ENCODE peak calls at places on chromosomes 6 and 20, in eight cellular contexts. One of them, this sample, is unnamed.

GRCh38 chr6:157184202-157185015 is 138.9 kb downstream of the TMEM242 start:
- DNase-seq in B cell: peak
- DNase-seq in HuH-7: peak
- DNase-seq in left ventricle myocardium inferior: peak
- DNase-seq in breast epithelium: peak
- DNase-seq in kidney glomerular epithelial cell: peak
- DNase-seq in hypothalamus: no peak
- DNase-seq in effector CD8-positive, alpha-beta T cell: peak
- DNase-seq in this sample: peak

GRCh38 chr6:24883618-24884017 is 52.1 kb downstream of the RIPOR2 start:
- DNase-seq in B cell: no peak
- DNase-seq in HuH-7: no peak
- DNase-seq in left ventricle myocardium inferior: no peak
- DNase-seq in breast epithelium: no peak
- DNase-seq in kidney glomerular epithelial cell: no peak
- DNase-seq in hypothalamus: no peak
- DNase-seq in effector CD8-positive, alpha-beta T cell: no peak
- DNase-seq in this sample: no peak

GRCh38 chr20:916825-917224 is 691 bp upstream of the ANGPT4 start:
- DNase-seq in B cell: no peak
- DNase-seq in HuH-7: no peak
- DNase-seq in left ventricle myocardium inferior: no peak
- DNase-seq in breast epithelium: no peak
- DNase-seq in kidney glomerular epithelial cell: no peak
- DNase-seq in hypothalamus: no peak
- DNase-seq in effector CD8-positive, alpha-beta T cell: no peak
- DNase-seq in this sample: no peak

GRCh38 chr6:52603000-52603795 is 26.3 kb upstream of the TRAM2 start:
- DNase-seq in B cell: no peak
- DNase-seq in HuH-7: no peak
- DNase-seq in left ventricle myocardium inferior: no peak
- DNase-seq in breast epithelium: no peak
- DNase-seq in kidney glomerular epithelial cell: peak
- DNase-seq in hypothalamus: no peak
- DNase-seq in effector CD8-positive, alpha-beta T cell: no peak
- DNase-seq in this sample: no peak

GRCh38 chr20:13392391-13392790 is 171.3 kb downstream of the ISM1 start:
- DNase-seq in B cell: no peak
- DNase-seq in HuH-7: no peak
- DNase-seq in left ventricle myocardium inferior: no peak
- DNase-seq in breast epithelium: no peak
- DNase-seq in kidney glomerular epithelial cell: no peak
- DNase-seq in hypothalamus: no peak
- DNase-seq in effector CD8-positive, alpha-beta T cell: no peak
- DNase-seq in this sample: no peak

GRCh38 chr20:13494019-13494418 is 144.7 kb downstream of the TASP1 start:
- DNase-seq in B cell: no peak
- DNase-seq in HuH-7: no peak
- DNase-seq in left ventricle myocardium inferior: no peak
- DNase-seq in breast epithelium: no peak
- DNase-seq in kidney glomerular epithelial cell: no peak
- DNase-seq in hypothalamus: no peak
- DNase-seq in effector CD8-positive, alpha-beta T cell: no peak
- DNase-seq in this sample: no peak

GRCh38 chr20:43936805-43937204 is 22.2 kb downstream of the TOX2 start:
- DNase-seq in B cell: no peak
- DNase-seq in HuH-7: no peak
- DNase-seq in left ventricle myocardium inferior: no peak
- DNase-seq in breast epithelium: no peak
- DNase-seq in kidney glomerular epithelial cell: no peak
- DNase-seq in hypothalamus: no peak
- DNase-seq in effector CD8-positive, alpha-beta T cell: no peak
- DNase-seq in this sample: no peak

GRCh38 chr6:106997392-106998257 is 23.1 kb upstream of the CD24 start:
- DNase-seq in B cell: peak
- DNase-seq in HuH-7: peak
- DNase-seq in left ventricle myocardium inferior: no peak
- DNase-seq in breast epithelium: peak
- DNase-seq in kidney glomerular epithelial cell: peak
- DNase-seq in hypothalamus: no peak
- DNase-seq in effector CD8-positive, alpha-beta T cell: peak
- DNase-seq in this sample: peak

GRCh38 chr20:32024683-32025295 is 14.6 kb downstream of the CCM2L start:
- DNase-seq in B cell: no peak
- DNase-seq in HuH-7: no peak
- DNase-seq in left ventricle myocardium inferior: no peak
- DNase-seq in breast epithelium: no peak
- DNase-seq in kidney glomerular epithelial cell: no peak
- DNase-seq in hypothalamus: no peak
- DNase-seq in effector CD8-positive, alpha-beta T cell: no peak
- DNase-seq in this sample: no peak

GRCh38 chr6:1667012-1667804 is 57.5 kb downstream of the FOXC1 start:
- DNase-seq in B cell: no peak
- DNase-seq in HuH-7: no peak
- DNase-seq in left ventricle myocardium inferior: no peak
- DNase-seq in breast epithelium: no peak
- DNase-seq in kidney glomerular epithelial cell: no peak
- DNase-seq in hypothalamus: no peak
- DNase-seq in effector CD8-positive, alpha-beta T cell: no peak
- DNase-seq in this sample: no peak

GRCh38 chr20:59682603-59683002 is 78.3 kb downstream of the PHACTR3 start:
- DNase-seq in B cell: no peak
- DNase-seq in HuH-7: no peak
- DNase-seq in left ventricle myocardium inferior: no peak
- DNase-seq in breast epithelium: no peak
- DNase-seq in kidney glomerular epithelial cell: no peak
- DNase-seq in hypothalamus: no peak
- DNase-seq in effector CD8-positive, alpha-beta T cell: no peak
- DNase-seq in this sample: no peak

GRCh38 chr6:28802417-28803336 is 121.1 kb downstream of the TRIM27 start:
- DNase-seq in B cell: no peak
- DNase-seq in HuH-7: no peak
- DNase-seq in left ventricle myocardium inferior: no peak
- DNase-seq in breast epithelium: no peak
- DNase-seq in kidney glomerular epithelial cell: peak
- DNase-seq in hypothalamus: no peak
- DNase-seq in effector CD8-positive, alpha-beta T cell: no peak
- DNase-seq in this sample: no peak

GRCh38 chr6:131053546-131054240 is 9.4 kb downstream of the EPB41L2 start:
- DNase-seq in B cell: no peak
- DNase-seq in HuH-7: no peak
- DNase-seq in left ventricle myocardium inferior: no peak
- DNase-seq in breast epithelium: no peak
- DNase-seq in kidney glomerular epithelial cell: no peak
- DNase-seq in hypothalamus: no peak
- DNase-seq in effector CD8-positive, alpha-beta T cell: no peak
- DNase-seq in this sample: no peak

GRCh38 chr6:84868149-84868548 is 103.8 kb upstream of the TBX18 start:
- DNase-seq in B cell: no peak
- DNase-seq in HuH-7: no peak
- DNase-seq in left ventricle myocardium inferior: no peak
- DNase-seq in breast epithelium: no peak
- DNase-seq in kidney glomerular epithelial cell: no peak
- DNase-seq in hypothalamus: no peak
- DNase-seq in effector CD8-positive, alpha-beta T cell: no peak
- DNase-seq in this sample: no peak

GRCh38 chr20:19758888-19759331 is 852 bp downstream of the RIN2 start:
- DNase-seq in B cell: peak
- DNase-seq in HuH-7: peak
- DNase-seq in left ventricle myocardium inferior: peak
- DNase-seq in breast epithelium: peak
- DNase-seq in kidney glomerular epithelial cell: peak
- DNase-seq in hypothalamus: peak
- DNase-seq in effector CD8-positive, alpha-beta T cell: no peak
- DNase-seq in this sample: no peak

GRCh38 chr6:135475292-135475886 is 22.2 kb downstream of the AHI1 start:
- DNase-seq in B cell: no peak
- DNase-seq in HuH-7: no peak
- DNase-seq in left ventricle myocardium inferior: no peak
- DNase-seq in breast epithelium: no peak
- DNase-seq in kidney glomerular epithelial cell: no peak
- DNase-seq in hypothalamus: no peak
- DNase-seq in effector CD8-positive, alpha-beta T cell: no peak
- DNase-seq in this sample: no peak

GRCh38 chr6:20826378-20826777 is 292.1 kb downstream of the CDKAL1 start:
- DNase-seq in B cell: no peak
- DNase-seq in HuH-7: no peak
- DNase-seq in left ventricle myocardium inferior: no peak
- DNase-seq in breast epithelium: no peak
- DNase-seq in kidney glomerular epithelial cell: peak
- DNase-seq in hypothalamus: no peak
- DNase-seq in effector CD8-positive, alpha-beta T cell: no peak
- DNase-seq in this sample: no peak

GRCh38 chr6:125197795-125198269 is 44.3 kb downstream of the TPD52L1 start:
- DNase-seq in B cell: no peak
- DNase-seq in HuH-7: no peak
- DNase-seq in left ventricle myocardium inferior: peak
- DNase-seq in breast epithelium: peak
- DNase-seq in kidney glomerular epithelial cell: peak
- DNase-seq in hypothalamus: no peak
- DNase-seq in effector CD8-positive, alpha-beta T cell: no peak
- DNase-seq in this sample: no peak

GRCh38 chr20:4152696-4153235 is 137.4 kb upstream of the RNF24 start:
- DNase-seq in B cell: no peak
- DNase-seq in HuH-7: no peak
- DNase-seq in left ventricle myocardium inferior: no peak
- DNase-seq in breast epithelium: no peak
- DNase-seq in kidney glomerular epithelial cell: no peak
- DNase-seq in hypothalamus: no peak
- DNase-seq in effector CD8-positive, alpha-beta T cell: no peak
- DNase-seq in this sample: no peak